ENCODE peak calls at places on chromosomes 2 and 18, in eight cellular contexts. I is hepatocyte, C is neural progenitor cell, P is PC-3, B is OCI-LY7, R is SK-N-SH, Z is GM23248, Y is HCT116. E is an unnamed sample.

GRCh38 chr18:70720607-70721006 is 431.8 kb downstream of the SOCS6 start:
- DNase-seq in I (no peak), C (no peak), P (no peak), B (no peak), R (no peak), Z (peak; percentile 11), Y (no peak), E (no peak)

GRCh38 chr2:236293241-236293810 is 29.1 kb upstream of the ASB18 start:
- DNase-seq in I (no peak), C (no peak), P (no peak), B (no peak), R (no peak), Z (no peak), Y (no peak), E (no peak)

GRCh38 chr2:162156149-162156548 is 4.1 kb upstream of the GCG start:
- DNase-seq in I (no peak), C (no peak), P (no peak), B (no peak), R (no peak), Z (no peak), Y (no peak), E (no peak)

GRCh38 chr2:216015722-216016464 is 2.5 kb upstream of the MREG start:
- DNase-seq in I (no peak), C (no peak), P (no peak), B (peak; percentile 85), R (no peak), Z (no peak), Y (no peak), E (no peak)

GRCh38 chr18:44682181-44682870 is 1.6 kb downstream of the SETBP1 start:
- DNase-seq in I (peak; percentile 34), C (peak; percentile 61), P (no peak), B (no peak), R (no peak), Z (no peak), Y (no peak), E (peak; percentile 68)

GRCh38 chr2:52976132-52976949 is 791.3 kb upstream of the CHAC2 start:
- DNase-seq in I (peak; percentile 41), C (peak; percentile 65), P (peak; percentile 72), B (peak; percentile 16), R (no peak), Z (peak; percentile 20), Y (peak; percentile 36), E (peak; percentile 75)

GRCh38 chr2:134863446-134863845 is 25.0 kb downstream of the ACMSD start:
- DNase-seq in I (no peak), C (no peak), P (no peak), B (no peak), R (no peak), Z (no peak), Y (no peak), E (no peak)

GRCh38 chr2:196718394-196718793 is 78.9 kb downstream of the CCDC150 start:
- DNase-seq in I (no peak), C (no peak), P (no peak), B (no peak), R (no peak), Z (peak; percentile 33), Y (no peak), E (peak; percentile 8)

GRCh38 chr2:15041429-15041837 is 408.9 kb downstream of the LRATD1 start:
- DNase-seq in I (peak; percentile 28), C (no peak), P (no peak), B (no peak), R (no peak), Z (no peak), Y (no peak), E (no peak)

GRCh38 chr2:107313316-107313715 is 427.3 kb upstream of the ST6GAL2 start:
- DNase-seq in I (no peak), C (no peak), P (peak; percentile 25), B (no peak), R (no peak), Z (no peak), Y (no peak), E (no peak)

GRCh38 chr2:148989882-148990493 is 48.5 kb upstream of the LYPD6B start:
- DNase-seq in I (peak; percentile 83), C (peak; percentile 80), P (peak; percentile 87), B (peak; percentile 68), R (peak; percentile 64), Z (peak; percentile 87), Y (peak; percentile 74), E (peak; percentile 86)

GRCh38 chr2:58449286-58450010 is 208.3 kb upstream of the FANCL start:
- DNase-seq in I (no peak), C (no peak), P (peak; percentile 38), B (peak; percentile 1), R (no peak), Z (peak; percentile 26), Y (no peak), E (peak; percentile 20)

DNA sequence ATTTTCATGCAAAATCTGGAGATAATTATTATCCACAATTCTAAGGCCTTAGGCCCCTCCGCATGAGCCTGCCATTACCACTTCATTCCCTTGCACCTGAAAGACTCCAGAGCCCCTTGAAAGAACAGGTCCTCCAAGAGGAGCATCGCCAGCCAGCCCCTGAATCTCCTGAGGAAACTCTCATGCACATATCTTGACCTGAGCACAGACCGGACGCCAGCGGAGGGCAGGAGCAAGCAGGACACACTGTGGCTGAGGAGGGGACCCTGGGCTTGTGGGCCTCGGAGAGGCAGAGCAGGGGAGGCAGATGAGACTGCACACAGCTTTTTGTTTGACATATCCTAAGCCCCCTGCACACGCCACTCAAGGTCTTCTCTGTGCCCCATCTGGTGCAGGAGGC is 13.6 kb upstream of the ADNP2 start:
- DNase-seq in I (no peak), C (no peak), P (no peak), B (no peak), R (no peak), Z (no peak), Y (no peak), E (no peak)
- TF ChIP-seq EZH2phosphoT487 in I (no peak), C (no peak), P (no peak), B (no peak), R (no peak), Z (no peak), Y (no peak), E (no peak)

DNA sequence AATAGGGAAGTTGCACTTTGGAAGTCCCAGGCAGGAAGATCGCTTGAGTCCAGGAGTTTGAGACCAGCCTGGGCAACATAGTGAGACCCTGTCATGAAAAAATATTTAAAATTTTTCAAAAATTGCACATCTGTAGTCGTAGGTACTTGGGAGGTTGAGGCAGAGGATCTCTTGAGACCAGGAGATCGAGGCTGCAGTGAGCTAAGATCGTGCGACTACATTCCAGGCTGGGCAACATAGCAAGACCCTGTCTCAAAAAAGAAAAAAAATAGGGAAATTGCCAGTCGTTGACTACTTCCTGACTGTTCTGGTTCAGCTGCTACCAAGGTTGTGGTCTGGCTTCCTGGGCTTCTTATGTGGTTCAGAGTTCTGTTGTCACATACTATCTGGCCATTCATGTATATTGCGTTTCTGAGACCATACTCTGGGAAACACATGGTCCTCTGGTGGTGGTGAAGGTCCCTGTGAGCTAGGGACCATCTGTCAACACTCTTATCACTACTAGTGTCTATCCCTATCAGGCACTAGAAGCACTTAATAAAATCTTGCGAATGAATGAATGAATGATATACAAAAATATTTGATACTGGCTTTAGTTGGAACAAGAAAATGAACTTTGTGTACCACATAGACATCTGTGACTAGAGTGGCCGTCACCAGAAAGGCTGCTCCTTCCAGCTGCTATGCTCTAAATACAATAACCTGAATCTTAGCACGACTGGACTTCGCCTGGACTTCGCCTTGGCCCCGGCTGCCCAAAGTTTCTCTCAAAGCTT is 861 bp upstream of the KLHL23 start:
- DNase-seq in I (no peak), C (no peak), P (no peak), B (no peak), R (peak; percentile 39), Z (peak; percentile 25), Y (no peak), E (no peak)
- TF ChIP-seq EZH2phosphoT487 in I (no peak), C (no peak), P (no peak), B (no peak), R (no peak), Z (no peak), Y (no peak), E (no peak)

DNA sequence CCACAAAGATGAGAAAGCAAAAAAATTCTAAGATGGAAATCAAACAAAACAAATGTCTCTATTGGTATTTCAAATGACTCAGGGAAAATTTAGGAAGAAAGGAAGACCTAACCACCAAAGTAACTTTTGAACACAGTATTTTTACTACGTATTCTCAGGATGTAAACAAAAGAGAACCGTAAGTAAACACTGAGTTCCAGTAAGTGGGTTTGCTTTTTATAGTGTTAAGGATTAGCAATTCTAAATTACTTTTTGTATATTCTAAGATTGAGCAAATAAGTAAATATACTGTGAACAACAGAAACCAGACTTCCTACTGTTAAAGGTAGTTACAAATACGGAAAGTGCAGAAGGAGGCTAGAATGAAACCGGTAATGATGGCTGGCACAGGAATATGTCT is 31.6 kb downstream of the SESTD1 start:
- DNase-seq in I (no peak), C (no peak), P (peak; percentile 68), B (no peak), R (no peak), Z (no peak), Y (no peak), E (no peak)
- TF ChIP-seq EZH2phosphoT487 in I (no peak), C (no peak), P (no peak), B (no peak), R (no peak), Z (no peak), Y (no peak), E (no peak)

GRCh38 chr2:9548506-9548905 is 7.1 kb downstream of the ADAM17 start:
- DNase-seq in I (no peak), C (no peak), P (no peak), B (peak; percentile 69), R (no peak), Z (peak; percentile 42), Y (no peak), E (no peak)
- TF ChIP-seq EZH2phosphoT487 in I (no peak), C (no peak), P (no peak), B (no peak), R (no peak), Z (no peak), Y (no peak), E (no peak)